ENCODE peak calls at places on chromosomes 16 and 17, in ten cellular contexts. W is cardiac fibroblast, L is RWPE1, I is fibroblast of pulmonary artery, T is colonic mucosa, K is IMR-90, H is cardiac muscle cell, Z is esophagus squamous epithelium, X is B cell, F is AG04449. G is an unnamed sample.

GRCh38 chr16:19718624-19718965 is 524 bp downstream of the IQCK start:
- DNase-seq in T (peak), W (no peak), K (peak), I (peak), H (no peak), F (no peak), X (no peak), Z (no peak), L (peak), G (no peak)

GRCh38 chr16:31291376-31291775 is 31.6 kb downstream of the ITGAM start:
- DNase-seq in X (no peak), K (no peak), W (no peak), F (no peak), T (no peak), H (no peak), I (no peak), Z (no peak), L (no peak), G (no peak)

GRCh38 chr17:37294888-37295287 is 80.9 kb upstream of the C17orf78 start:
- DNase-seq in W (no peak), H (no peak), T (no peak), L (no peak), F (no peak), I (no peak), K (no peak), X (no peak), Z (no peak), G (no peak)

GRCh38 chr17:63988741-63989621 is 9.2 kb upstream of the PRR29 start:
- DNase-seq in L (no peak), W (peak), T (no peak), I (no peak), F (no peak), H (peak), Z (no peak), X (no peak), K (no peak), G (peak)

GRCh38 chr17:73203135-73203787 is 10.4 kb downstream of the COG1 start:
- DNase-seq in K (no peak), F (no peak), L (no peak), H (peak), X (no peak), I (peak), Z (no peak), T (peak), W (peak), G (no peak)

GRCh38 chr17:72590382-72590781 is 469.6 kb downstream of the SOX9 start:
- DNase-seq in L (peak), T (no peak), K (peak), I (peak), X (no peak), H (peak), W (peak), F (no peak), Z (no peak), G (no peak)

GRCh38 chr17:42553866-42554249 is 1.1 kb downstream of the HSD17B1 start:
- DNase-seq in X (peak), I (no peak), T (no peak), L (no peak), K (no peak), H (no peak), F (no peak), W (no peak), Z (no peak), G (no peak)

GRCh38 chr16:50303605-50304466 is 37.5 kb downstream of the ADCY7 start:
- DNase-seq in X (no peak), I (peak), W (peak), H (peak), F (no peak), Z (no peak), K (peak), L (no peak), T (no peak), G (peak)

GRCh38 chr17:5198472-5198871 is 6.8 kb upstream of the ZNF594 start:
- DNase-seq in H (no peak), W (no peak), X (peak), T (no peak), F (no peak), Z (no peak), I (no peak), L (no peak), K (no peak), G (no peak)

GRCh38 chr16:11914210-11914758 is 1.5 kb downstream of the GSPT1 start:
- DNase-seq in K (no peak), I (no peak), L (no peak), T (no peak), F (no peak), W (no peak), H (no peak), X (peak), Z (no peak), G (no peak)

GRCh38 chr16:56783332-56783731 is 53.4 kb downstream of the NUP93 start:
- DNase-seq in T (no peak), L (no peak), X (no peak), F (no peak), I (no peak), W (no peak), K (no peak), Z (no peak), H (no peak), G (no peak)

GRCh38 chr16:48596326-48596725 is 13.7 kb downstream of the N4BP1 start:
- DNase-seq in I (no peak), L (no peak), H (peak), K (no peak), F (no peak), T (no peak), W (no peak), Z (no peak), X (no peak), G (no peak)

GRCh38 chr16:89318871-89319627 is 101.5 kb downstream of the ZNF778 start:
- DNase-seq in H (no peak), Z (no peak), X (no peak), K (no peak), I (no peak), W (no peak), F (no peak), T (no peak), L (no peak), G (no peak)

GRCh38 chr17:76872221-76872873 is 4.1 kb downstream of the MGAT5B start:
- DNase-seq in I (peak), X (no peak), H (peak), W (peak), Z (no peak), T (no peak), K (peak), L (peak), F (peak), G (no peak)

GRCh38 chr16:23321206-23321875 is 19.2 kb downstream of the SCNN1B start:
- DNase-seq in Z (no peak), W (no peak), L (no peak), H (no peak), X (no peak), K (no peak), I (no peak), F (no peak), T (no peak), G (no peak)

GRCh38 chr17:82881900-82882714 is 42.3 kb upstream of the ZNF750 start:
- DNase-seq in Z (no peak), T (peak), L (no peak), H (no peak), F (no peak), W (no peak), K (no peak), I (no peak), X (no peak), G (peak)

GRCh38 chr16:8739989-8740704 is 57.3 kb downstream of the TMEM186 start:
- DNase-seq in L (no peak), F (no peak), X (no peak), I (no peak), Z (no peak), K (no peak), H (no peak), T (no peak), W (no peak), G (no peak)

GRCh38 chr17:40168262-40168832 is 8.9 kb upstream of the RAPGEFL1 start:
- DNase-seq in Z (no peak), H (peak), T (peak), K (peak), F (peak), L (peak), I (peak), W (peak), X (peak), G (no peak)

GRCh38 chr17:8121531-8122390 is 2.1 kb downstream of the HES7 start:
- DNase-seq in W (peak), I (peak), K (peak), T (peak), Z (no peak), X (peak), F (no peak), H (peak), L (peak), G (no peak)

GRCh38 chr17:68592667-68593330 is 8.4 kb downstream of the FAM20A start:
- DNase-seq in X (no peak), L (no peak), T (no peak), I (no peak), Z (no peak), K (no peak), F (no peak), H (no peak), W (no peak), G (no peak)

GRCh38 chr17:28346199-28346580 is 10.6 kb downstream of the TNFAIP1 start:
- DNase-seq in F (no peak), Z (no peak), T (no peak), K (no peak), H (peak), W (no peak), X (no peak), I (no peak), L (no peak), G (no peak)

GRCh38 chr16:10969615-10970014 is 25.3 kb downstream of the CLEC16A start:
- DNase-seq in I (no peak), L (no peak), K (no peak), T (no peak), Z (no peak), W (no peak), H (no peak), X (no peak), F (no peak), G (no peak)

GRCh38 chr17:46047398-46047797 is 48.3 kb downstream of the STH start:
- DNase-seq in Z (no peak), I (no peak), K (no peak), W (no peak), L (no peak), H (no peak), F (no peak), X (no peak), T (no peak), G (no peak)

GRCh38 chr16:86576591-86577313 is 1.6 kb upstream of the FOXL1 start:
- DNase-seq in X (no peak), F (no peak), I (no peak), Z (no peak), T (no peak), W (no peak), L (no peak), K (no peak), H (no peak), G (no peak)

GRCh38 chr16:55668337-55669281 is 12.8 kb downstream of the SLC6A2 start:
- DNase-seq in L (peak), F (no peak), X (no peak), K (peak), I (peak), Z (no peak), H (peak), W (peak), T (no peak), G (no peak)

GRCh38 chr17:47736501-47737211 is 3.6 kb downstream of the TBX21 start:
- DNase-seq in Z (no peak), X (no peak), T (no peak), I (no peak), K (no peak), L (no peak), H (no peak), F (no peak), W (no peak), G (peak)

GRCh38 chr16:745739-746138 is 4.9 kb upstream of the CIAO3 start:
- DNase-seq in F (no peak), W (no peak), K (no peak), H (no peak), X (peak), Z (no peak), L (no peak), I (no peak), T (no peak), G (no peak)

GRCh38 chr16:65312795-65313194 is 190.9 kb upstream of the CDH11 start:
- DNase-seq in K (peak), Z (no peak), F (peak), I (peak), X (no peak), L (no peak), H (peak), W (peak), T (no peak), G (no peak)

GRCh38 chr17:6041261-6041660 is 28.9 kb upstream of the WSCD1 start:
- DNase-seq in Z (no peak), H (no peak), F (no peak), I (no peak), K (no peak), W (no peak), L (no peak), T (no peak), X (no peak), G (no peak)

GRCh38 chr17:73697872-73698271 is 53.6 kb upstream of the SDK2 start:
- DNase-seq in I (no peak), X (no peak), F (no peak), K (no peak), L (no peak), T (peak), H (no peak), W (no peak), Z (no peak), G (peak)

GRCh38 chr17:42285346-42286050 is 2.8 kb upstream of the STAT5A start:
- DNase-seq in F (no peak), K (no peak), W (no peak), I (no peak), X (no peak), H (no peak), Z (no peak), L (no peak), T (no peak), G (peak)

GRCh38 chr17:51341457-51341856 is 81.1 kb downstream of the UTP18 start:
- DNase-seq in Z (no peak), F (no peak), X (no peak), W (no peak), K (no peak), I (no peak), H (no peak), T (no peak), L (no peak), G (no peak)

GRCh38 chr16:85935957-85936760 is 37.2 kb downstream of the IRF8 start:
- DNase-seq in K (no peak), F (no peak), T (no peak), X (peak), I (no peak), H (peak), L (no peak), W (no peak), Z (no peak), G (no peak)

DNA sequence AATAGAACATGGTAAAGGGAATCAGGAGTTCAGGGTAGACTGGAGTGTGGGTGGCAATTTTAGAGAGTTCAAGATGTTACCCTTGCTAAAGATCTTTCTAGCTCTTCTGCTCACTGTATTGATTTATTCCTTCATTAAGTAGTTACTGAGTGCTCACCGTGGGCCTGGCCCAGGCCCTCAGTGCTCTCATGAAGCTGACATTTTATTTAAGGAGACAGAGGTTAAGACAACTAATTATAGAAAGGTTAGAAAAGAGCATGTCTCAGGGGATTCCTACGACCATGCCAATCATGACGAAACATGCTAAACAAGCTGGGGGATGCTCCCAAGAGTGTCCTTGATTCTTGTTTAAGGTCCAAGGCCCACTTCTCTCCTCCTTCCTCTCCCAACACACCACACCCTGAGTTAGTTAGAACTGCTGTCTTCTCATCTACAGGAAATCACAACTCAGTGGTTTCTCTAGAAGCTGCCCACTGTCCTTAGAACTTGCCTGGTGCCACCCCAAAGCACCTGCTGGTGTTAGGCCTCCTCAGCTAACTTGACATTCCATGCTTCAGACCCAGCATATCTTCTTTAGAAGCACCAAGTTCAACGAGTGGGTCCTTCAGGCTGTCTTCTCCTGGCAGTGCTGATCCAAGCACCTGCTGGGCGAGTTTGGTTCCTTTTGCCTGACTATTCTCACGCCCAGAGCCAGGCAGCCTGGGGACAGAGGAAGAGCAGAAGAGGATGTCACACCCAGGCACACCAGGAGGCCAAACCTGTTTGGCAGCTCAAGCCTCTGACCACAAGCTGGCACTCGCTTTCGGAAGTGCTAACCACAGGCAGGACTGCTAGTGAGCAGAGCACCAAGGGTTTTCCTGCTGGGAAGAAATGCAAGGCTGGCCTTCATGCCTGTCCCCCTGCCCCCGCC is 78.9 kb downstream of the GAS7 start:
- DNase-seq in L (peak), K (no peak), Z (no peak), H (no peak), X (peak), F (no peak), T (peak), W (no peak), I (no peak), G (no peak)
- TF ChIP-seq CTCF in L (no peak), K (no peak), Z (no peak), H (no peak), X (no peak), F (no peak), T (no peak), W (no peak), I (no peak), G (no peak)

GRCh38 chr17:66313325-66313724 is 10.9 kb downstream of the PRKCA start:
- DNase-seq in X (no peak), I (no peak), F (no peak), W (no peak), T (no peak), L (no peak), H (no peak), Z (no peak), K (no peak), G (no peak)

GRCh38 chr17:66308856-66309255 is 6.4 kb downstream of the PRKCA start:
- DNase-seq in Z (no peak), X (no peak), K (no peak), W (no peak), I (no peak), H (no peak), F (no peak), L (no peak), T (no peak), G (no peak)

GRCh38 chr17:66312912-66313311 is 10.5 kb downstream of the PRKCA start:
- DNase-seq in T (no peak), I (no peak), Z (no peak), F (no peak), H (no peak), K (no peak), L (no peak), W (no peak), X (no peak), G (no peak)

GRCh38 chr17:66309793-66310192 is 7.4 kb downstream of the PRKCA start:
- DNase-seq in T (no peak), F (no peak), K (no peak), H (no peak), I (no peak), Z (no peak), W (no peak), X (no peak), L (no peak), G (no peak)

DNA sequence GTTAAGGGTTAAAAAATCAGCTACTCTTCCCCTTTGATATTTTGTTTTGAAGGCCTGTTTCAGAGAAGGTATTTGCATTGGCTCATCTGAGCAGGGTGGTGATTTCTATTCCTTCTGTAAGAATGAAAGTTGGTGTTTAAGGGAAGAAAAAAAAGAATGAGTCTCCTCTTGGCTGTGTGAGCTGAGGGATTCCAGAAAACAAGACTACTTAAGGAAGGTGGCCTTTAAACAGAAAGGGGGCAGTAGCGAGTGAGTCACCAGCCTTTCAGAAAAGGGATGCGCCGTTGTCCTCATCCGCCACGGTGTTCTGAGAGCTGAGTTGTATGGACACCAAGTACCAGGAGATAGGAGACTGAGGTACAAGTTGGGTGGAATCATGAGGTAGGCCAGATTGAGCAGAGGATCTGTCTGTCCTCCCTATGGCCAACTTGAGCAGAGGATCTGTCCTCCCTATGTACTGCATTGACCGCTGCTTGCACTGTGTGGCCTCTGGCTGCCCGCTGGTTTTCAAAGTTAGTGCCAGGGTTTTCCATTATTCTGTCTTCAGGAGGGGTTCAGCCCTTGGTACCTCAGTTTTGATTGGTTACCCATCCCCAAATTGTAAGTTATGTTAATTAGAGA is 8.2 kb downstream of the PRKCA start:
- DNase-seq in L (no peak), K (no peak), I (no peak), X (no peak), T (no peak), F (no peak), W (no peak), Z (no peak), H (no peak), G (no peak)
- TF ChIP-seq CTCF in L (no peak), K (peak), I (no peak), X (no peak), T (no peak), F (no peak), W (no peak), Z (no peak), H (peak), G (peak)

DNA sequence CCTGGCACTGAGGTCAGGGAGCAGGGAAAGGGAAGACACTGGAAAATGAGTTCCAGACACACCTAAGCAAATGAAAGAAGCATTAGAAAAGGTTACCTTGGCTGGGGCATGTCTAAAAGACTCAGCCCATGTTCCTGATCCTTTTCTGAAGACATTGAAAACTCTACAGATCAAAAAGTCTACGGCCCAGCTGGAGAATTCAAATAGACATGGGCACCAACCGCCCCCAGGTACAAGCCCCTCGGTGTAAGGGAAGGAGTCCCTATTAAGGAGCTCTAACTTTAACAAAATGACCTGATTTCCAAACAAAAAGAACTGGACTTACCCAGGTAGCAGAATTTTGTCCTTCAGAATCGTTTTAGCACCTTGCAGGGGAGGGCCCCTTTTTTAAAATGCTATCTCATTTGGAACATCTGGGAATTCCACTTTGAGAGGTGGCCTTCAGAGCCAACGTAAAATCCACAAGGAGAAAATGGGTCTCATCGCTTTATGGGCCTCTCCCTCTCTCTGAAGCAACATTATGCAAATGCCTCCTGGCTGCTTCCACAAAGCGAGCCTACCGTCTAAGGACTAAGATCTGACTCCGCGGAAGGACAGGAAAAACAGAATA is 43.6 kb upstream of the RBFOX3 start:
- DNase-seq in F (no peak), T (no peak), H (no peak), W (no peak), I (no peak), Z (no peak), K (no peak), X (no peak), L (no peak), G (no peak)
- TF ChIP-seq CTCF in F (no peak), T (no peak), H (no peak), W (no peak), I (no peak), Z (no peak), K (no peak), X (no peak), L (no peak), G (no peak)

GRCh38 chr17:901964-902363 is 77.6 kb downstream of the NXN start:
- DNase-seq in F (no peak), Z (no peak), W (no peak), K (peak), X (no peak), T (no peak), L (no peak), H (no peak), I (no peak), G (no peak)
- TF ChIP-seq CTCF in F (no peak), Z (no peak), W (no peak), K (no peak), X (no peak), T (no peak), L (no peak), H (no peak), I (no peak), G (no peak)